ENCODE peak calls at places on chromosome 10, in eight cellular contexts. One of them, this sample, is unnamed.

GRCh38 chr10:92914478-92915066 is 66.3 kb downstream of the EXOC6 start:
- DNase-seq in mucosa of gallbladder: peak
- DNase-seq in uterus: no peak
- DNase-seq in activated CD4-positive, alpha-beta T cell treated with anti-CD3 and anti-CD28 coated beads, Interleukin-2, amount 50 U/mL, for 4 hours: peak
- DNase-seq in NCI-H1417: peak
- DNase-seq in brain microvascular endothelial cell: peak
- DNase-seq in bronchial epithelial cell: peak
- DNase-seq in naive thymus-derived CD8-positive, alpha-beta T cell: no peak
- DNase-seq in this sample: peak

GRCh38 chr10:64350665-64351064 is 829.5 kb downstream of the REEP3 start:
- DNase-seq in naive thymus-derived CD8-positive, alpha-beta T cell: no peak
- DNase-seq in mucosa of gallbladder: no peak
- DNase-seq in NCI-H1417: no peak
- DNase-seq in uterus: no peak
- DNase-seq in activated CD4-positive, alpha-beta T cell treated with anti-CD3 and anti-CD28 coated beads, Interleukin-2, amount 50 U/mL, for 4 hours: no peak
- DNase-seq in brain microvascular endothelial cell: no peak
- DNase-seq in bronchial epithelial cell: no peak
- DNase-seq in this sample: no peak

GRCh38 chr10:95741807-95742528 is 14.0 kb upstream of the ENTPD1 start:
- DNase-seq in NCI-H1417: no peak
- DNase-seq in uterus: no peak
- DNase-seq in activated CD4-positive, alpha-beta T cell treated with anti-CD3 and anti-CD28 coated beads, Interleukin-2, amount 50 U/mL, for 4 hours: no peak
- DNase-seq in naive thymus-derived CD8-positive, alpha-beta T cell: no peak
- DNase-seq in mucosa of gallbladder: peak
- DNase-seq in brain microvascular endothelial cell: peak
- DNase-seq in bronchial epithelial cell: peak
- DNase-seq in this sample: peak

GRCh38 chr10:126599949-126600627 is 70.4 kb downstream of the C10orf90 start:
- DNase-seq in bronchial epithelial cell: no peak
- DNase-seq in naive thymus-derived CD8-positive, alpha-beta T cell: no peak
- DNase-seq in mucosa of gallbladder: no peak
- DNase-seq in uterus: no peak
- DNase-seq in activated CD4-positive, alpha-beta T cell treated with anti-CD3 and anti-CD28 coated beads, Interleukin-2, amount 50 U/mL, for 4 hours: no peak
- DNase-seq in NCI-H1417: no peak
- DNase-seq in brain microvascular endothelial cell: no peak
- DNase-seq in this sample: no peak

GRCh38 chr10:80466724-80467326 is 12.7 kb downstream of the TSPAN14 start:
- DNase-seq in naive thymus-derived CD8-positive, alpha-beta T cell: no peak
- DNase-seq in uterus: no peak
- DNase-seq in bronchial epithelial cell: no peak
- DNase-seq in activated CD4-positive, alpha-beta T cell treated with anti-CD3 and anti-CD28 coated beads, Interleukin-2, amount 50 U/mL, for 4 hours: no peak
- DNase-seq in mucosa of gallbladder: no peak
- DNase-seq in NCI-H1417: no peak
- DNase-seq in brain microvascular endothelial cell: no peak
- DNase-seq in this sample: no peak

GRCh38 chr10:78044699-78045098 is 11.0 kb downstream of the RPS24 start:
- DNase-seq in mucosa of gallbladder: no peak
- DNase-seq in brain microvascular endothelial cell: no peak
- DNase-seq in bronchial epithelial cell: no peak
- DNase-seq in naive thymus-derived CD8-positive, alpha-beta T cell: no peak
- DNase-seq in activated CD4-positive, alpha-beta T cell treated with anti-CD3 and anti-CD28 coated beads, Interleukin-2, amount 50 U/mL, for 4 hours: no peak
- DNase-seq in uterus: no peak
- DNase-seq in NCI-H1417: no peak
- DNase-seq in this sample: no peak

GRCh38 chr10:117370205-117370604 is 5.0 kb downstream of the PDZD8 start:
- DNase-seq in NCI-H1417: no peak
- DNase-seq in naive thymus-derived CD8-positive, alpha-beta T cell: no peak
- DNase-seq in activated CD4-positive, alpha-beta T cell treated with anti-CD3 and anti-CD28 coated beads, Interleukin-2, amount 50 U/mL, for 4 hours: no peak
- DNase-seq in uterus: no peak
- DNase-seq in mucosa of gallbladder: no peak
- DNase-seq in bronchial epithelial cell: peak
- DNase-seq in brain microvascular endothelial cell: no peak
- DNase-seq in this sample: no peak

GRCh38 chr10:51246156-51246555 is 171.9 kb downstream of the PRKG1 start:
- DNase-seq in activated CD4-positive, alpha-beta T cell treated with anti-CD3 and anti-CD28 coated beads, Interleukin-2, amount 50 U/mL, for 4 hours: no peak
- DNase-seq in mucosa of gallbladder: no peak
- DNase-seq in naive thymus-derived CD8-positive, alpha-beta T cell: no peak
- DNase-seq in uterus: no peak
- DNase-seq in bronchial epithelial cell: no peak
- DNase-seq in brain microvascular endothelial cell: no peak
- DNase-seq in NCI-H1417: no peak
- DNase-seq in this sample: no peak

GRCh38 chr10:14186245-14186644 is 144.5 kb downstream of the FRMD4A start:
- DNase-seq in uterus: no peak
- DNase-seq in brain microvascular endothelial cell: peak
- DNase-seq in mucosa of gallbladder: no peak
- DNase-seq in naive thymus-derived CD8-positive, alpha-beta T cell: no peak
- DNase-seq in activated CD4-positive, alpha-beta T cell treated with anti-CD3 and anti-CD28 coated beads, Interleukin-2, amount 50 U/mL, for 4 hours: no peak
- DNase-seq in bronchial epithelial cell: no peak
- DNase-seq in NCI-H1417: no peak
- DNase-seq in this sample: no peak

GRCh38 chr10:129161184-129161583 is 305.9 kb upstream of the MGMT start:
- DNase-seq in mucosa of gallbladder: no peak
- DNase-seq in NCI-H1417: no peak
- DNase-seq in bronchial epithelial cell: peak
- DNase-seq in naive thymus-derived CD8-positive, alpha-beta T cell: no peak
- DNase-seq in activated CD4-positive, alpha-beta T cell treated with anti-CD3 and anti-CD28 coated beads, Interleukin-2, amount 50 U/mL, for 4 hours: no peak
- DNase-seq in brain microvascular endothelial cell: peak
- DNase-seq in uterus: no peak
- DNase-seq in this sample: no peak

GRCh38 chr10:29646238-29646902 is 11.6 kb upstream of the SVIL start:
- DNase-seq in bronchial epithelial cell: peak
- DNase-seq in mucosa of gallbladder: no peak
- DNase-seq in NCI-H1417: peak
- DNase-seq in brain microvascular endothelial cell: peak
- DNase-seq in naive thymus-derived CD8-positive, alpha-beta T cell: no peak
- DNase-seq in uterus: peak
- DNase-seq in activated CD4-positive, alpha-beta T cell treated with anti-CD3 and anti-CD28 coated beads, Interleukin-2, amount 50 U/mL, for 4 hours: peak
- DNase-seq in this sample: no peak

GRCh38 chr10:17123961-17124360 is 5.7 kb downstream of the CUBN start:
- DNase-seq in mucosa of gallbladder: no peak
- DNase-seq in naive thymus-derived CD8-positive, alpha-beta T cell: no peak
- DNase-seq in bronchial epithelial cell: no peak
- DNase-seq in uterus: no peak
- DNase-seq in NCI-H1417: no peak
- DNase-seq in brain microvascular endothelial cell: no peak
- DNase-seq in activated CD4-positive, alpha-beta T cell treated with anti-CD3 and anti-CD28 coated beads, Interleukin-2, amount 50 U/mL, for 4 hours: no peak
- DNase-seq in this sample: no peak

GRCh38 chr10:44682516-44682915 is 228.6 kb upstream of the TMEM72 start:
- DNase-seq in naive thymus-derived CD8-positive, alpha-beta T cell: no peak
- DNase-seq in NCI-H1417: no peak
- DNase-seq in mucosa of gallbladder: no peak
- DNase-seq in activated CD4-positive, alpha-beta T cell treated with anti-CD3 and anti-CD28 coated beads, Interleukin-2, amount 50 U/mL, for 4 hours: no peak
- DNase-seq in bronchial epithelial cell: no peak
- DNase-seq in uterus: no peak
- DNase-seq in brain microvascular endothelial cell: no peak
- DNase-seq in this sample: no peak

GRCh38 chr10:31484407-31485135 is 165.6 kb downstream of the ZEB1 start:
- DNase-seq in activated CD4-positive, alpha-beta T cell treated with anti-CD3 and anti-CD28 coated beads, Interleukin-2, amount 50 U/mL, for 4 hours: no peak
- DNase-seq in brain microvascular endothelial cell: no peak
- DNase-seq in bronchial epithelial cell: no peak
- DNase-seq in uterus: no peak
- DNase-seq in NCI-H1417: no peak
- DNase-seq in mucosa of gallbladder: no peak
- DNase-seq in naive thymus-derived CD8-positive, alpha-beta T cell: no peak
- DNase-seq in this sample: no peak

GRCh38 chr10:48447356-48448215 is 141.1 kb downstream of the MAPK8 start:
- DNase-seq in NCI-H1417: no peak
- DNase-seq in uterus: no peak
- DNase-seq in mucosa of gallbladder: no peak
- DNase-seq in brain microvascular endothelial cell: no peak
- DNase-seq in activated CD4-positive, alpha-beta T cell treated with anti-CD3 and anti-CD28 coated beads, Interleukin-2, amount 50 U/mL, for 4 hours: no peak
- DNase-seq in naive thymus-derived CD8-positive, alpha-beta T cell: no peak
- DNase-seq in bronchial epithelial cell: no peak
- DNase-seq in this sample: no peak

GRCh38 chr10:9562001-9562505 is 1455.6 kb upstream of the CELF2 start:
- DNase-seq in mucosa of gallbladder: no peak
- DNase-seq in naive thymus-derived CD8-positive, alpha-beta T cell: no peak
- DNase-seq in NCI-H1417: no peak
- DNase-seq in activated CD4-positive, alpha-beta T cell treated with anti-CD3 and anti-CD28 coated beads, Interleukin-2, amount 50 U/mL, for 4 hours: no peak
- DNase-seq in uterus: no peak
- DNase-seq in bronchial epithelial cell: peak
- DNase-seq in brain microvascular endothelial cell: no peak
- DNase-seq in this sample: no peak

This sample was measured in left colon.